ENCODE peak calls at places on chromosomes 7 and 10, in eight cellular contexts. X, N, O, F, D, Q, G and M are unnamed samples.

GRCh38 chr10:117442944-117443676 is 67.9 kb upstream of the PDZD8 start:
- DNase-seq in D (peak), O (peak), Q (no peak), F (peak), G (peak), X (peak), N (peak), M (peak)

GRCh38 chr7:5234852-5235831 is 45.1 kb downstream of the WIPI2 start:
- DNase-seq in X (no peak), O (no peak), F (no peak), N (peak), D (no peak), G (no peak), Q (no peak), M (peak)

GRCh38 chr7:84263106-84263505 is 68.5 kb upstream of the SEMA3A start:
- DNase-seq in D (no peak), F (no peak), X (no peak), N (no peak), O (no peak), Q (no peak), G (no peak), M (no peak)

GRCh38 chr10:11594589-11595394 is 16.7 kb downstream of the USP6NL start:
- DNase-seq in O (no peak), G (no peak), F (no peak), X (no peak), Q (no peak), D (no peak), N (no peak), M (no peak)

GRCh38 chr7:144588535-144588934 is 185.0 kb upstream of the NOBOX start:
- DNase-seq in G (no peak), N (no peak), X (no peak), Q (no peak), O (no peak), F (no peak), D (no peak), M (no peak)

GRCh38 chr10:70145666-70146488 is 623 bp downstream of the TYSND1 start:
- DNase-seq in N (peak), D (peak), O (peak), F (peak), Q (no peak), G (peak), X (peak), M (peak)

GRCh38 chr10:26987851-26988250 is 112.4 kb downstream of the ANKRD26 start:
- DNase-seq in Q (no peak), X (no peak), N (no peak), O (no peak), D (no peak), F (no peak), G (no peak), M (no peak)

GRCh38 chr10:57579926-57580325 is 687.8 kb downstream of the IPMK start:
- DNase-seq in O (no peak), X (no peak), N (no peak), G (no peak), Q (no peak), F (peak), D (no peak), M (peak)

GRCh38 chr10:51894752-51895151 is 195.4 kb upstream of the CSTF2T start:
- DNase-seq in G (no peak), D (no peak), N (no peak), X (no peak), Q (no peak), O (no peak), F (no peak), M (no peak)

GRCh38 chr10:34655286-34656170 is 159.6 kb downstream of the PARD3 start:
- DNase-seq in O (peak), G (no peak), X (peak), D (no peak), F (peak), N (peak), Q (no peak), M (peak)

GRCh38 chr7:90717286-90718060 is 121.4 kb downstream of the CDK14 start:
- DNase-seq in G (no peak), N (no peak), O (no peak), F (no peak), D (no peak), X (peak), Q (no peak), M (no peak)

GRCh38 chr7:36127075-36127740 is 25.8 kb upstream of the EEPD1 start:
- DNase-seq in O (no peak), G (no peak), N (no peak), F (no peak), Q (no peak), X (no peak), D (peak), M (no peak)

GRCh38 chr7:31440511-31440910 is 73.4 kb upstream of the ITPRID1 start:
- DNase-seq in X (no peak), D (no peak), N (no peak), F (no peak), G (no peak), Q (no peak), O (no peak), M (no peak)
- TF ChIP-seq POLR2A in X (no peak), D (no peak), N (no peak), F (no peak), G (no peak), Q (no peak), O (no peak), M (no peak)

DNA sequence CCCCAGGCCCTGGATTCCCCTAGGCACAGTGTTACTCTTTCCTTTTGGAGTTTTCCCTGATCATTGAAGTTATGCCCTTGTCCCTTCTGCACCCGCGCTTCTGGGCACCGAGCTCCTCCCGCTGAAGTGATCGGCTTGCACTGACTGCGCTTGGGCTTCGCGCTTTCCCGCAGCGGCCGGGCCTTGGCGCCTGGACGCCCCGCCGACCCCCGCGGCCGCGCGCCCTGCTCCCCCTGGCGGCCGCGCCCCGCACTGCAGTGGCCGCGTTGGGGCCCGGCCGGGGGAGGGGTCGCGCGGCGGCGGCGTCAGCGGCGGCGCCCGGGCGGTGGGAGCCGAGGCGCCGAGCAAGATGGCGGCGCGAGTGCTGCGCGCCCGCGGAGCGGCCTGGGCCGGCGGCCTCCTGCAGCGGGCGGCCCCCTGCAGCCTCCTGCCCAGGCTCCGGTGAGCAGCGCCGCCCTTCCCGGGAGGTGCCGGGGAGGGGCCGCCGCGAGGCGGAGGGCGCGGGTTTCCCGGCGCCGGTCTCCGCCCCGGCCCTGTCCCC is at the start of gene NIPSNAP2:
- DNase-seq in D (peak), Q (no peak), G (peak), N (peak), F (peak), X (peak), O (peak), M (peak)
- TF ChIP-seq POLR2A in D (no peak), Q (peak), G (no peak), N (no peak), F (peak), X (no peak), O (peak), M (peak)

GRCh38 chr10:15735766-15736165 is 16.0 kb upstream of the ITGA8 start:
- DNase-seq in N (no peak), O (no peak), F (no peak), G (peak), Q (no peak), X (no peak), D (no peak), M (no peak)

GRCh38 chr10:15739437-15739970 is 19.8 kb upstream of the ITGA8 start:
- DNase-seq in Q (no peak), D (no peak), X (no peak), G (no peak), O (no peak), N (no peak), F (no peak), M (no peak)

GRCh38 chr10:15740261-15740660 is 20.5 kb upstream of the ITGA8 start:
- DNase-seq in D (no peak), N (no peak), Q (no peak), O (no peak), G (no peak), F (no peak), X (no peak), M (no peak)

GRCh38 chr10:15738237-15738928 is 18.7 kb upstream of the ITGA8 start:
- DNase-seq in D (no peak), G (peak), O (no peak), N (no peak), Q (no peak), X (no peak), F (no peak), M (no peak)

DNA sequence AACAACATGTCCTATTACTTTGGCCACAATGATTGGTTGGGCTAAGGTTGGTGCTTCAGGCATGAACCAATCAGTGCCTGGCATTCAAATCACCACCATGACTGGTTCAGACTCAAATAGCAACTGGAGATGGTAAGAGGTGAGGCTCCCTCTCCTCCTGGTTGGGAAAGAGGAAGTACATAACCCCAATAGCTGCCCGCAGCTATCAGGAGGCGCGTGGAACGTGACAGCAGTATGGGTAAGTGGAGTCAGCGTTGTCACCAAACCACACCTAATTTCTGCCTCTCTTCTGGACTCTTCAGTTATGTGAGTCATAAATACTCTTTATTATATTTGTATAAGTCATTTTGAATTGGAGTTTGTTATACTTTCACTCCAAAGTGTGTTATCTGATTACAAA is 17.9 kb upstream of the ITGA8 start:
- DNase-seq in F (no peak), X (no peak), Q (no peak), N (no peak), G (no peak), D (no peak), O (no peak), M (no peak)
- TF ChIP-seq POLR2A in F (no peak), X (no peak), Q (no peak), N (no peak), G (no peak), D (no peak), O (no peak), M (no peak)

GRCh38 chr7:19991936-19992335 is 218.5 kb upstream of the TMEM196 start:
- DNase-seq in G (no peak), X (no peak), Q (no peak), D (no peak), O (no peak), F (no peak), N (no peak), M (no peak)
- TF ChIP-seq POLR2A in G (no peak), X (no peak), Q (no peak), D (no peak), O (no peak), F (no peak), N (no peak), M (no peak)

GRCh38 chr7:116511552-116512523 is 12.3 kb downstream of the CAV2 start:
- DNase-seq in D (peak), N (no peak), O (peak), Q (no peak), X (no peak), G (no peak), F (peak), M (peak)
- TF ChIP-seq POLR2A in D (no peak), N (no peak), O (peak), Q (no peak), X (no peak), G (no peak), F (no peak), M (peak)

GRCh38 chr10:77494789-77495541 is 142.6 kb downstream of the KCNMA1 start:
- DNase-seq in X (no peak), O (no peak), F (no peak), Q (no peak), D (no peak), G (no peak), N (no peak), M (no peak)
- TF ChIP-seq POLR2A in X (no peak), O (no peak), F (no peak), Q (no peak), D (no peak), G (no peak), N (no peak), M (no peak)

GRCh38 chr7:27156508-27156898 is at the start of gene HOXA7:
- DNase-seq in X (peak), F (peak), N (peak), D (no peak), O (peak), Q (no peak), G (peak), M (no peak)

GRCh38 chr7:27155816-27156507 is 513 bp downstream of the HOXA7 start:
- DNase-seq in O (peak), X (peak), F (no peak), Q (no peak), D (peak), G (peak), N (peak), M (no peak)

GRCh38 chr7:27154369-27154768 is 2.0 kb upstream of the HOXA3 start:
- DNase-seq in X (peak), D (no peak), Q (no peak), O (no peak), G (peak), N (peak), F (no peak), M (no peak)

GRCh38 chr7:27153526-27153925 is 1.1 kb upstream of the HOXA3 start:
- DNase-seq in N (no peak), G (no peak), Q (no peak), F (no peak), X (peak), D (no peak), O (no peak), M (no peak)

DNA sequence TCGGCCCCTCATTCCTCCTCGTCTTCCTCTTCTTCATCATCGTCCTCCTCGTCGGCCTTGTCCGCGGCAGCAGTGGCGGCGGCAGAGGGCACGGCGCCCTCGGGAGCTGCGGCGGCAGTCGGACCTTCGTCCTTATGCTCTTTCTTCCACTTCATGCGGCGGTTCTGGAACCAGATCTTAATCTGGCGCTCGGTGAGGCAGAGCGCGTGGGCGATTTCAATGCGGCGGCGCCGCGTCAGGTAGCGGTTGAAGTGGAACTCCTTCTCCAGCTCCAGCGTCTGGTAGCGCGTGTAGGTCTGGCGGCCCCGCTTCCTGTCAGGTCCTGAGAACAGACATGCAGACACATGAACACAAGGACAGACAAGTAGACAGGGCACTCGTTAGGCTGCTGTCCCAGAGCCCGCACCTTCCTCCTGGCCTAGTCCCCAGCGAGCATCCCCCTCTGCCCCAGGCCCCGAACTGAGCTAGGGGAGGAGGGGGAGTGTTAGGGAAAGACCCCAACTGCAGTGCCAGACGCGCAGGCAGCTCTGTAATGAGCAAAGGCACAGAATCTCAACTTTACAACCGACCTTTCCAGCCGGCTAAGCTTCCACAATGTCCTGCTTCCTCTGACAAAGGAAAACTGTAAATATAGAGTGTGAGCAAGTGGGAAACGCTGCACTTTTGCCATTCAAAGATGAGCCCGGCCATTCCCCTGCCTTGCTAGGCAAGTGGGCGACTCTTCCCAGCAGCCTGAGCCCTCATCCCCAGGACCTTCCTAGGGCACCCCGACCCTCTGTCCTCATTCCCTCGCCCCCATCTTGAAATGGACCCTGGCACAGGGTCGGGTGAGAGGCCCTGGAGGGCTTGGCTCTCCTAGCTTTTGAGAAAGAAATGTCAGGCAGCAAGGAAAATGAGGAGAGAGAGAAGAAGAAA is 1.3 kb downstream of the HOXA7 start:
- DNase-seq in Q (no peak), D (peak), F (no peak), G (peak), X (peak), O (peak), N (peak), M (no peak)
- TF ChIP-seq POLR2A in Q (no peak), D (no peak), F (no peak), G (no peak), X (no peak), O (no peak), N (peak), M (no peak)

DNA sequence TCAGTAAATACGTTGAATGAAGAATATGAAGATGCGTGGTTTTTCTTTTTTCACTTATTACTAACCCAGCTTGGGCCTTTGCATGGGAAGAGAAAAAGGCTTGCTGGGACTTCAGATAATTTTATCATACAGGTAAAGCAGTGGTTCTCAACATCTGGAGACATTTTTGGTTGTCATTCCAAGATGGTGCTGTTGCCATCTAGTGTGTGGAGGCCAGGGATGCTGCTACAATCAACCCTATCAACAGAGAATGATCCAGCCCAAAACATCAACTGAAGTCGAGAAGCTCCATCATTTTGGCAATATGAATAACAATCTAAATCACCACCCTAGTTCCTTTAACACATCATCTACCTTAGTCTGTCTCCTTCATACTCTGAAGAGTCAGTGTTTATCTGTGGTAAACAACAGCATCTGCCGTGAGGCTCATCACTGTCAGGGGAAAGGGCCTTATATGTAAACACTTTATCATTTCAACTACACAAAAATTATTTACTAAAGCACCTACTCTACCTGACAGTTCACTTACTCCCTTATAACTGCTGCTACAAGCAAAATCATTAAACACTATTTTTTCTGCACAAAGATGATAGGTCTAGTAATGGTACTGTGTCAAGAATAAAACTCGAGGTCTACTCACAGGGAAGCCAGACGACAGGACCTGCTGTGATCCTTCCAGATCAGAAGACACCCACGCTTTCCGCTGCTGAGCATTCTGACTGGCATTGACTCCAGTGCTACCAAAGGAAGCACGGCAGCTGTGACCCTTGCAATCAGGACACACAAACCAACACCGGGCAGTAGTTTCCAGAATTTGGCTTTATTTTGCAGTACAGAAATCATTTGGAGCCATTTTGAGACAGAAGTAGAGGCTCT is 48.6 kb downstream of the GDI2 start:
- DNase-seq in X (no peak), N (no peak), D (no peak), G (no peak), O (no peak), Q (no peak), F (no peak), M (no peak)
- TF ChIP-seq POLR2A in X (no peak), N (no peak), D (no peak), G (no peak), O (no peak), Q (no peak), F (no peak), M (no peak)